ENCODE peak calls at places on chromosome 10, in six cellular contexts. K is A549, O is GM12878, G is stomach, L is HCT116, I is heart left ventricle. Q is an unnamed sample.

GRCh38 chr10:34666008-34666700 is 148.9 kb downstream of the PARD3 start:
- DNase-seq in K (peak; percentile 73), O (peak; percentile 53), G (peak; percentile 40), L (peak; percentile 77), I (no peak), Q (peak; percentile 68)

GRCh38 chr10:31263903-31264302 is 55.1 kb upstream of the ZEB1 start:
- DNase-seq in K (no peak), O (no peak), G (no peak), L (no peak), I (no peak), Q (no peak)

GRCh38 chr10:4196948-4197390 is 412.0 kb upstream of the KLF6 start:
- DNase-seq in K (no peak), O (no peak), G (no peak), L (no peak), I (no peak), Q (no peak)

GRCh38 chr10:80697926-80698325 is 160.2 kb downstream of the SH2D4B start:
- DNase-seq in K (no peak), O (no peak), G (no peak), L (no peak), I (no peak), Q (no peak)

GRCh38 chr10:62866451-62866850 is 50.3 kb upstream of the EGR2 start:
- DNase-seq in K (no peak), O (no peak), G (no peak), L (no peak), I (no peak), Q (no peak)

GRCh38 chr10:78335691-78336401 is 302.2 kb downstream of the RPS24 start:
- DNase-seq in K (no peak), O (no peak), G (no peak), L (no peak), I (peak; percentile 59), Q (no peak)

GRCh38 chr10:50417486-50417905 is 166.2 kb upstream of the ASAH2 start:
- DNase-seq in K (peak; percentile 16), O (no peak), G (no peak), L (no peak), I (no peak), Q (no peak)

GRCh38 chr10:51928182-51928581 is 228.8 kb upstream of the CSTF2T start:
- DNase-seq in K (no peak), O (no peak), G (no peak), L (no peak), I (no peak), Q (no peak)

GRCh38 chr10:80855348-80855971 is 317.8 kb downstream of the SH2D4B start:
- DNase-seq in K (no peak), O (peak; percentile 13), G (no peak), L (no peak), I (no peak), Q (no peak)

GRCh38 chr10:124875596-124875995 is 66.3 kb upstream of the ZRANB1 start:
- DNase-seq in K (no peak), O (no peak), G (no peak), L (peak; percentile 87), I (no peak), Q (no peak)

GRCh38 chr10:43874984-43875383 is 226.3 kb upstream of the ZNF32 start:
- DNase-seq in K (no peak), O (no peak), G (no peak), L (no peak), I (no peak), Q (peak; percentile 7)

GRCh38 chr10:100876575-100877158 is 36.1 kb upstream of the SLF2 start:
- DNase-seq in K (no peak), O (no peak), G (no peak), L (no peak), I (no peak), Q (no peak)

GRCh38 chr10:132292972-132293415 is 14.8 kb downstream of the STK32C start:
- DNase-seq in K (no peak), O (no peak), G (no peak), L (no peak), I (no peak), Q (peak; percentile 23)

GRCh38 chr10:35819736-35820135 is 177.6 kb upstream of the FZD8 start:
- DNase-seq in K (no peak), O (no peak), G (no peak), L (no peak), I (no peak), Q (no peak)

GRCh38 chr10:73915206-73915851 is 4.4 kb downstream of the PLAU start:
- DNase-seq in K (no peak), O (no peak), G (no peak), L (no peak), I (no peak), Q (no peak)

GRCh38 chr10:60425392-60426110 is 35.9 kb upstream of the ANK3 start:
- DNase-seq in K (no peak), O (no peak), G (no peak), L (no peak), I (no peak), Q (no peak)

GRCh38 chr10:7359954-7360353 is 50.9 kb downstream of the SFMBT2 start:
- DNase-seq in K (no peak), O (no peak), G (no peak), L (no peak), I (no peak), Q (no peak)

GRCh38 chr10:35497909-35498308 is 107.2 kb upstream of the GJD4 start:
- DNase-seq in K (no peak), O (no peak), G (no peak), L (no peak), I (no peak), Q (no peak)

GRCh38 chr10:112275512-112276245 is 7.5 kb upstream of the TECTB start:
- DNase-seq in K (no peak), O (no peak), G (no peak), L (no peak), I (no peak), Q (no peak)

GRCh38 chr10:32367793-32368453 is 21.0 kb upstream of the EPC1 start:
- DNase-seq in K (no peak), O (no peak), G (peak; percentile 68), L (peak; percentile 48), I (peak; percentile 80), Q (peak; percentile 81)

GRCh38 chr10:5470062-5470751 is 29.2 kb downstream of the CALML5 start:
- DNase-seq in K (no peak), O (no peak), G (no peak), L (no peak), I (no peak), Q (no peak)

GRCh38 chr10:3570855-3571266 is 214.1 kb downstream of the KLF6 start:
- DNase-seq in K (no peak), O (no peak), G (no peak), L (no peak), I (peak; percentile 37), Q (no peak)

GRCh38 chr10:71965623-71966022 is 1.4 kb downstream of the CHST3 start:
- DNase-seq in K (no peak), O (no peak), G (no peak), L (no peak), I (no peak), Q (no peak)

GRCh38 chr10:71963351-71963755 is 842 bp upstream of the CHST3 start:
- DNase-seq in K (no peak), O (no peak), G (no peak), L (no peak), I (peak; percentile 65), Q (peak; percentile 57)

GRCh38 chr10:71963756-71964668 is at the start of gene CHST3:
- DNase-seq in K (no peak), O (no peak), G (peak; percentile 69), L (no peak), I (peak; percentile 89), Q (peak; percentile 81)

GRCh38 chr10:71966046-71967004 is 2.1 kb downstream of the CHST3 start:
- DNase-seq in K (no peak), O (no peak), G (no peak), L (no peak), I (no peak), Q (no peak)

GRCh38 chr10:71964669-71965515 is 697 bp downstream of the CHST3 start:
- DNase-seq in K (peak; percentile 40), O (no peak), G (peak; percentile 63), L (no peak), I (peak; percentile 60), Q (peak; percentile 69)
- TF ChIP-seq POLR2A in K (no peak), O (no peak), G (no peak), L (peak; percentile 23), I (no peak), Q (no peak)

DNA sequence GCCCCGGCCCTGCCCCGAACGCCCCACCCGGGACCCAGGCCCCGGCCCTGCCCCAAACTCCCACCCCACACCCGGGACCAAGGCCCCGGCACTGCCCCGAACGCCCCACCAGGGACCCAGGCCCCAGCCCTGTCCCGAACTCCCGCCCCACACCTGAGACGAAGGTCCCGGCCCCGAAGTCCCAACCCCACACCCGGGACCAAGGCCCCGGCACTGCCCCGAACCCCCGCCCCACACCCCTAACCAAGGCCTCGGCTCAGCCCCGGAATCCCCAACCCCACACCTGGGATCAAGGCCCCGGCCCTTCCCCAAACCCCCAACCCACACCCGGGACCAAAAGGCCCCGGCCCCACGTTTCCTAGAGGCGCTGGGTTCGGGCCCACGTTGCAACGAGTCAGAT is 1.1 kb upstream of the LARP4B start:
- DNase-seq in K (no peak), O (no peak), G (no peak), L (no peak), I (peak; percentile 22), Q (peak; percentile 47)
- H3K27ac ChIP-seq in K (peak overlapping the region; percentile 100), O (no peak overlapping the region), G (peak overlapping the region; percentile 99), L (no peak overlapping the region), I (peak overlapping the region; percentile 98), Q (peak overlapping the region; percentile 95)

GRCh38 chr10:11177926-11178453 is 160.3 kb downstream of the CELF2 start:
- DNase-seq in K (no peak), O (no peak), G (no peak), L (no peak), I (no peak), Q (no peak)

GRCh38 chr10:11180228-11180627 is 162.6 kb downstream of the CELF2 start:
- DNase-seq in K (no peak), O (no peak), G (peak; percentile 30), L (no peak), I (no peak), Q (no peak)

GRCh38 chr10:11176746-11177145 is 159.1 kb downstream of the CELF2 start:
- DNase-seq in K (no peak), O (no peak), G (no peak), L (no peak), I (no peak), Q (no peak)

GRCh38 chr10:11179231-11180105 is 161.8 kb downstream of the CELF2 start:
- DNase-seq in K (no peak), O (no peak), G (no peak), L (no peak), I (no peak), Q (no peak)

DNA sequence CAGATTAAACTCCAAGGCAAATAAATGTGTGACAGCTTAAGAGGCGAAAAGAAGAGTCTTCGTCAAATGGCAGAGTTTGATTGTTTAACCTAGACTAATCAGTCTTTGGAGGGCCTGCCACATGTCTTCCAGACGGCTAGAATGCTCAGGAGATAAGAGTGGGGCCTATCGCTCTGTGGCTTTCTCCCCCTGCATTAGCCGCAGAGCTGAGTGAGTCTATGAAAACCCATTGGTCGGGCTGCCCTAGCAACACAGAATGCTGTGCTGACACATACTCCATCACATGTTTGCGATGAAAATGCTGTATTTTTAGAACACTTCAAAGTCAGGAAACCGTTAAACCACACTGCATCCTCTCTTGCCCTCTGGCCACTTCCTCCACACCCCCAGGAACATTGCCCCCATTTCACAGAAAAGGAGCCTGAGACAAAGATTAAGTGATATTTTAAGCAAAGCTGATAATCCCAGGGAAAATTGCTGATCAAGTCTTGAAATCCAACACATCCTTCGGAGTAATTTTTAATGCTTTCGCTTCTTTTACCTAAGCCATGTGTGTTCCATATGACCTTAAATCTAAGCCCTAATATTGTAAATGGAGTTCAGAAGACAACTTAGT is 161.0 kb downstream of the CELF2 start:
- DNase-seq in K (no peak), O (peak; percentile 98), G (peak; percentile 47), L (no peak), I (peak; percentile 58), Q (no peak)
- TF ChIP-seq POLR2A in K (no peak), O (peak; percentile 46), G (no peak), L (no peak), I (no peak), Q (no peak)

GRCh38 chr10:90775351-90776028 is 82.3 kb downstream of the HTR7 start:
- DNase-seq in K (no peak), O (peak; percentile 35), G (no peak), L (no peak), I (peak; percentile 22), Q (no peak)
- H3K27ac ChIP-seq in K (no peak overlapping the region), O (no peak overlapping the region), G (no peak overlapping the region), L (no peak overlapping the region), I (no peak overlapping the region), Q (no peak overlapping the region)